ENCODE peak calls at places on chromosomes 3 and 15, in ten cellular contexts. K, U, E, B, J, S, C, G, I and V are unnamed samples.

GRCh38 chr3:173912126-173912525 is 514.6 kb downstream of the NLGN1 start:
- DNase-seq in K (no peak), U (no peak), E (no peak), B (no peak), J (no peak), S (no peak), C (no peak), G (no peak), I (peak), V (no peak)

GRCh38 chr3:23810342-23811116 is 4.8 kb downstream of the UBE2E1 start:
- DNase-seq in K (peak), U (no peak), E (peak), B (peak), J (peak), S (no peak), C (no peak), G (peak), I (peak), V (peak)

GRCh38 chr15:77528290-77528967 is 104.3 kb downstream of the LINGO1 start:
- DNase-seq in K (no peak), U (no peak), E (no peak), B (peak), J (no peak), S (no peak), C (no peak), G (no peak), I (peak), V (no peak)

GRCh38 chr15:40498418-40498817 is 27.6 kb downstream of the CHST14 start:
- DNase-seq in K (no peak), U (no peak), E (no peak), B (no peak), J (no peak), S (no peak), C (no peak), G (no peak), I (no peak), V (no peak)

GRCh38 chr15:62972814-62973213 is 69.7 kb upstream of the TPM1 start:
- DNase-seq in K (no peak), U (no peak), E (no peak), B (no peak), J (no peak), S (no peak), C (peak), G (no peak), I (no peak), V (peak)

GRCh38 chr15:71753346-71753745 is 57.0 kb upstream of the NR2E3 start:
- DNase-seq in K (no peak), U (no peak), E (no peak), B (no peak), J (no peak), S (no peak), C (no peak), G (no peak), I (no peak), V (peak)

GRCh38 chr15:70492240-70493177 is 270.8 kb downstream of the UACA start:
- DNase-seq in K (no peak), U (peak), E (peak), B (no peak), J (peak), S (peak), C (no peak), G (no peak), I (no peak), V (peak)

GRCh38 chr15:62066663-62067447 is at the start of gene C2CD4A:
- DNase-seq in K (peak), U (no peak), E (peak), B (peak), J (peak), S (no peak), C (no peak), G (peak), I (peak), V (peak)

GRCh38 chr15:46365612-46366011 is 730.8 kb downstream of the SQOR start:
- DNase-seq in K (peak), U (no peak), E (no peak), B (no peak), J (no peak), S (no peak), C (no peak), G (no peak), I (no peak), V (no peak)

GRCh38 chr15:58299311-58299850 is 132.4 kb upstream of the LIPC start:
- DNase-seq in K (peak), U (no peak), E (no peak), B (no peak), J (no peak), S (no peak), C (no peak), G (no peak), I (no peak), V (no peak)

GRCh38 chr15:70856177-70856883 is 2.4 kb upstream of the LARP6 start:
- DNase-seq in K (no peak), U (no peak), E (no peak), B (no peak), J (no peak), S (no peak), C (no peak), G (no peak), I (no peak), V (no peak)

GRCh38 chr15:75307778-75308390 is 25.2 kb downstream of the GOLGA6D start:
- DNase-seq in K (peak), U (no peak), E (peak), B (peak), J (peak), S (peak), C (peak), G (peak), I (peak), V (peak)

GRCh38 chr3:171309906-171310359 is 150.3 kb downstream of the TNIK start:
- DNase-seq in K (no peak), U (no peak), E (no peak), B (no peak), J (no peak), S (no peak), C (no peak), G (no peak), I (peak), V (peak)

GRCh38 chr3:4977001-4977888 is 2.0 kb upstream of the BHLHE40 start:
- DNase-seq in K (peak), U (no peak), E (peak), B (peak), J (peak), S (peak), C (no peak), G (peak), I (peak), V (peak)

GRCh38 chr3:30293621-30294240 is 312.7 kb upstream of the TGFBR2 start:
- DNase-seq in K (no peak), U (no peak), E (no peak), B (no peak), J (no peak), S (no peak), C (no peak), G (no peak), I (no peak), V (peak)

GRCh38 chr3:102444101-102444500 is 9.3 kb downstream of the ZPLD1 start:
- DNase-seq in K (no peak), U (no peak), E (no peak), B (no peak), J (no peak), S (no peak), C (no peak), G (peak), I (peak), V (no peak)

GRCh38 chr3:159824341-159824740 is 164.3 kb upstream of the IL12A start:
- DNase-seq in K (no peak), U (no peak), E (no peak), B (no peak), J (no peak), S (no peak), C (peak), G (peak), I (no peak), V (peak)

GRCh38 chr3:127264292-127264691 is 23.6 kb downstream of the PRR20G start:
- DNase-seq in K (no peak), U (no peak), E (no peak), B (peak), J (no peak), S (no peak), C (no peak), G (no peak), I (no peak), V (no peak)

GRCh38 chr3:184341925-184342324 is 4.5 kb downstream of the FAM131A start:
- DNase-seq in K (peak), U (no peak), E (no peak), B (no peak), J (no peak), S (no peak), C (no peak), G (no peak), I (no peak), V (no peak)

GRCh38 chr15:52114656-52115055 is 2.1 kb upstream of the BCL2L10 start:
- DNase-seq in K (no peak), U (no peak), E (no peak), B (peak), J (no peak), S (no peak), C (no peak), G (no peak), I (no peak), V (peak)

GRCh38 chr3:178443634-178444033 is 92.6 kb upstream of the KCNMB2 start:
- DNase-seq in K (no peak), U (no peak), E (no peak), B (no peak), J (no peak), S (no peak), C (no peak), G (no peak), I (no peak), V (peak)

GRCh38 chr15:32838820-32839219 is 121.0 kb downstream of the GREM1 start:
- DNase-seq in K (peak), U (no peak), E (no peak), B (no peak), J (no peak), S (no peak), C (peak), G (no peak), I (no peak), V (peak)

GRCh38 chr3:120749843-120750242 is 7.3 kb downstream of the GTF2E1 start:
- DNase-seq in K (no peak), U (no peak), E (no peak), B (no peak), J (no peak), S (no peak), C (no peak), G (no peak), I (no peak), V (no peak)

GRCh38 chr15:31511707-31512310 is 185.2 kb downstream of the KLF13 start:
- DNase-seq in K (no peak), U (no peak), E (peak), B (no peak), J (no peak), S (no peak), C (no peak), G (no peak), I (peak), V (peak)

GRCh38 chr3:198027045-198027798 is 67.2 kb downstream of the LMLN start:
- DNase-seq in K (no peak), U (no peak), E (no peak), B (no peak), J (no peak), S (no peak), C (no peak), G (no peak), I (no peak), V (no peak)

GRCh38 chr3:138082085-138082991 is 33.1 kb downstream of the DZIP1L start:
- DNase-seq in K (no peak), U (no peak), E (no peak), B (no peak), J (no peak), S (peak), C (no peak), G (no peak), I (peak), V (no peak)

GRCh38 chr3:28349397-28350000 is 875 bp upstream of the AZI2 start:
- DNase-seq in K (no peak), U (no peak), E (no peak), B (no peak), J (no peak), S (no peak), C (no peak), G (no peak), I (no peak), V (no peak)

GRCh38 chr3:190038050-190038631 is 82.6 kb downstream of the P3H2 start:
- DNase-seq in K (peak), U (no peak), E (no peak), B (peak), J (peak), S (no peak), C (no peak), G (peak), I (peak), V (peak)

GRCh38 chr3:182389041-182389815 is 404.1 kb upstream of the ATP11B start:
- DNase-seq in K (no peak), U (no peak), E (no peak), B (no peak), J (no peak), S (no peak), C (no peak), G (no peak), I (no peak), V (no peak)
- H3K27ac ChIP-seq in K (no peak), U (peak), E (no peak), B (no peak), J (no peak), S (no peak), C (no peak), G (no peak), I (no peak), V (no peak)

DNA sequence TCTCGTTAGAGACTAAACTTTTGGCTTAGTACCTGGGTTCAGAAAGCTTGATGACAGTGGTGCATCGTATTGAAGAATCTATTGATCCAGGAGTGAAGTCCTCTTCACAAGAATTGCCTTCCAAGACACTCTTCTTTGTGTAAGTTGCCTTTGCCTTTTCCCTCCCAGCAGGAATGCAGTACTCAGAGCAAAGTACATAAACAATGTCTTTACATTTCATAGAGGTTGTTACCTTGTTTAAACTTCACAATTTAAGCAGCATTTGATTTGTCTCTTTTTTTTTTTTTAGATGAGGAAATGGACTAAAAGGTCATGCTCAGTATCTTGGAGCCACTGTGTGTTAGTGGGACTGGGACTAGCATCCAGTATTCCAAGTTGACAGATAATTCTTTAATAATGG is 9.9 kb downstream of the RAB7A start:
- DNase-seq in K (no peak), U (no peak), E (no peak), B (no peak), J (no peak), S (no peak), C (no peak), G (no peak), I (no peak), V (no peak)
- H3K27ac ChIP-seq in K (no peak), U (no peak), E (no peak), B (no peak), J (no peak), S (no peak), C (no peak), G (peak), I (no peak), V (no peak)

GRCh38 chr3:66405701-66406091 is 95.1 kb downstream of the LRIG1 start:
- DNase-seq in K (no peak), U (no peak), E (no peak), B (peak), J (no peak), S (no peak), C (no peak), G (no peak), I (peak), V (no peak)

GRCh38 chr3:66407281-66408218 is 93.3 kb downstream of the LRIG1 start:
- DNase-seq in K (peak), U (no peak), E (peak), B (peak), J (peak), S (peak), C (peak), G (peak), I (peak), V (peak)

GRCh38 chr3:66408458-66408857 is 92.4 kb downstream of the LRIG1 start:
- DNase-seq in K (no peak), U (no peak), E (no peak), B (peak), J (no peak), S (no peak), C (no peak), G (no peak), I (no peak), V (no peak)

GRCh38 chr3:66406186-66406585 is 94.6 kb downstream of the LRIG1 start:
- DNase-seq in K (no peak), U (no peak), E (no peak), B (no peak), J (no peak), S (no peak), C (no peak), G (no peak), I (no peak), V (no peak)

DNA sequence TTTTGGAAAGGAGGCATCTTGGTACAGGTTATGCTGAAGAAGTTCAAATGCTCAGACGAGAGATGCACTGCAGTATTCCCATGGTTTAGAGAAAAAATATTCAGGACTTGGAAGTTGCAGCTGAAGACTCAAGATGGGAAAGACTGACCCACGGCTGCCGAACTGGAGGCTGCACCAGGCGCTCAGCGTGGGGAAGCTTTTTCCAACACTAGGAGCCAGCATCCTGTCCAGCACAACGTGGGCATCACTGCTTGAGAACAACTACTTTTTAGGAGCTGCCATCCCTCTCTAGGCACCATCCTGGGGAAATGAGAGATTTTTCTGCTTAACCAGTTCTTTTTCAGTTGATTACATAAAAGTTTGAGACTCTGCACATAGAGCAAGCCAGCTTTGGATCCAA is 94.0 kb downstream of the LRIG1 start:
- DNase-seq in K (no peak), U (no peak), E (no peak), B (peak), J (no peak), S (no peak), C (no peak), G (no peak), I (no peak), V (no peak)
- H3K27ac ChIP-seq in K (no peak), U (peak), E (no peak), B (no peak), J (no peak), S (no peak), C (no peak), G (no peak), I (no peak), V (no peak)

GRCh38 chr15:100206643-100207042 is 135.1 kb downstream of the ADAMTS17 start:
- DNase-seq in K (no peak), U (no peak), E (peak), B (no peak), J (no peak), S (no peak), C (no peak), G (no peak), I (no peak), V (no peak)
- H3K27ac ChIP-seq in K (no peak), U (no peak), E (no peak), B (no peak), J (no peak), S (no peak), C (no peak), G (no peak), I (no peak), V (no peak)

DNA sequence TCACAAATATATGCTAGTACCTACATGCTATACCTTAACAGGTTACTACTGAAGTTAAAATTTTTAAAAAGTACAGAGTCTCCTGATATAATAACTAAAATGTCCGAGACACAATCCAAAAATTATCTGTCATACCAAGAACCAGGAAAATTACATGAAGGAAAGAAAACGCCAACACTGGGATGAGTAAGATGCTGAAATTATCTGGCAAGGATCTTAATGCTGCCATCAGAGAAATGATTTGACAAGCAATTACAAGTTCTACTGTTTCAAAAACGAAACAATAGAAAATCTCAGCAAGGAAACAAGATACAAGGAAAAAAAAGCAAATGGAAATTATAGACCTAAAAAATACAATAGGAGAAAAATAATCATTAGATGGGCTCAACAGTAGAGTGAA is 92.5 kb downstream of the UBE3A start:
- DNase-seq in K (no peak), U (no peak), E (no peak), B (no peak), J (no peak), S (no peak), C (no peak), G (no peak), I (no peak), V (no peak)
- H3K27ac ChIP-seq in K (peak), U (no peak), E (no peak), B (no peak), J (no peak), S (no peak), C (no peak), G (no peak), I (no peak), V (no peak)

GRCh38 chr3:42706721-42707619 is 4.4 kb upstream of the HHATL start:
- DNase-seq in K (no peak), U (no peak), E (no peak), B (no peak), J (no peak), S (no peak), C (no peak), G (no peak), I (no peak), V (no peak)

GRCh38 chr3:42704136-42704841 is 1.7 kb upstream of the HHATL start:
- DNase-seq in K (no peak), U (no peak), E (no peak), B (no peak), J (no peak), S (no peak), C (no peak), G (no peak), I (no peak), V (no peak)

GRCh38 chr3:42705039-42705767 is 2.6 kb upstream of the HHATL start:
- DNase-seq in K (no peak), U (no peak), E (no peak), B (no peak), J (no peak), S (no peak), C (no peak), G (no peak), I (no peak), V (no peak)

GRCh38 chr3:42707620-42708355 is 5.2 kb upstream of the HHATL start:
- DNase-seq in K (no peak), U (no peak), E (no peak), B (no peak), J (no peak), S (no peak), C (no peak), G (no peak), I (no peak), V (no peak)

GRCh38 chr3:42705962-42706585 is 3.5 kb upstream of the HHATL start:
- DNase-seq in K (no peak), U (no peak), E (no peak), B (no peak), J (no peak), S (no peak), C (no peak), G (no peak), I (no peak), V (no peak)
- H3K27ac ChIP-seq in K (no peak), U (no peak), E (no peak), B (no peak), J (no peak), S (no peak), C (no peak), G (no peak), I (no peak), V (no peak)